ENCODE peak calls at places on chromosome 19, in five cellular contexts. G is IMR-90, R is neuronal stem cell, V is mesendoderm, W is mesenchymal stem cell. Z is an unnamed sample.

GRCh38 chr19:12639901-12640613 is 26.5 kb downstream of the MAN2B1 start:
- DNase-seq in G (peak; percentile 77), R (peak; percentile 57), V (peak; percentile 91), W (peak; percentile 84), Z (peak; percentile 92)

GRCh38 chr19:41352609-41353465 is 885 bp downstream of the TGFB1 start:
- DNase-seq in G (peak; percentile 44), R (no peak), V (peak; percentile 70), W (peak; percentile 73), Z (peak; percentile 73)

GRCh38 chr19:5567360-5567970 is at the start of gene TINCR:
- DNase-seq in G (no peak), R (no peak), V (peak; percentile 50), W (no peak), Z (peak; percentile 71)

GRCh38 chr19:15123900-15124299 is 16.7 kb downstream of the SYDE1 start:
- DNase-seq in G (no peak), R (no peak), V (no peak), W (no peak), Z (no peak)

GRCh38 chr19:8111376-8111775 is 38.0 kb downstream of the FBN3 start:
- DNase-seq in G (no peak), R (no peak), V (no peak), W (no peak), Z (no peak)

GRCh38 chr19:30448386-30449130 is 76.4 kb downstream of the ZNF536 start:
- DNase-seq in G (no peak), R (no peak), V (no peak), W (no peak), Z (no peak)

GRCh38 chr19:30520735-30521479 is 148.7 kb downstream of the ZNF536 start:
- DNase-seq in G (no peak), R (no peak), V (no peak), W (no peak), Z (no peak)

GRCh38 chr19:2027361-2027760 is 11.8 kb upstream of the BTBD2 start:
- DNase-seq in G (peak; percentile 69), R (no peak), V (no peak), W (peak; percentile 29), Z (no peak)

GRCh38 chr19:18257503-18258470 is 16.5 kb downstream of the IQCN start:
- DNase-seq in G (no peak), R (no peak), V (no peak), W (peak; percentile 31), Z (no peak)

GRCh38 chr19:54478677-54479266 is 5.7 kb upstream of the CDC42EP5 start:
- DNase-seq in G (peak; percentile 49), R (peak; percentile 83), V (peak; percentile 85), W (peak; percentile 73), Z (peak; percentile 80)

GRCh38 chr19:16222806-16223205 is 25.1 kb downstream of the AP1M1 start:
- DNase-seq in G (peak; percentile 57), R (no peak), V (no peak), W (peak; percentile 32), Z (no peak)

GRCh38 chr19:20271215-20271926 is 104.4 kb downstream of the ZNF486 start:
- DNase-seq in G (no peak), R (no peak), V (no peak), W (no peak), Z (no peak)

GRCh38 chr19:10137751-10138682 is 18.3 kb upstream of the EIF3G start:
- DNase-seq in G (no peak), R (no peak), V (no peak), W (no peak), Z (no peak)

GRCh38 chr19:35755550-35756371 is 1.1 kb downstream of the HSPB6 start:
- DNase-seq in G (peak; percentile 55), R (no peak), V (no peak), W (peak; percentile 46), Z (peak; percentile 39)

GRCh38 chr19:10565567-10566407 is at the start of gene KRI1:
- DNase-seq in G (peak; percentile 95), R (peak; percentile 97), V (peak; percentile 96), W (peak; percentile 97), Z (peak; percentile 97)

GRCh38 chr19:45791744-45792481 is 732 bp downstream of the DMWD start:
- DNase-seq in G (no peak), R (no peak), V (no peak), W (no peak), Z (no peak)

GRCh38 chr19:29528350-29528945 is 2.7 kb downstream of the VSTM2B start:
- DNase-seq in G (peak; percentile 58), R (peak; percentile 81), V (peak; percentile 91), W (peak; percentile 41), Z (peak; percentile 87)

GRCh38 chr19:30226464-30227070 is 145.6 kb upstream of the ZNF536 start:
- DNase-seq in G (no peak), R (no peak), V (peak; percentile 38), W (no peak), Z (no peak)

GRCh38 chr19:38693380-38694223 is 46.2 kb downstream of the ACTN4 start:
- DNase-seq in G (peak; percentile 63), R (peak; percentile 89), V (peak; percentile 94), W (peak; percentile 84), Z (peak; percentile 78)

GRCh38 chr19:47495478-47496372 is 11.7 kb upstream of the KPTN start:
- DNase-seq in G (no peak), R (no peak), V (no peak), W (no peak), Z (no peak)

GRCh38 chr19:13881692-13882418 is 4.9 kb downstream of the NANOS3 start:
- DNase-seq in G (peak; percentile 39), R (no peak), V (peak; percentile 54), W (peak; percentile 34), Z (no peak)

GRCh38 chr19:21593934-21594844 is 88.8 kb downstream of the ZNF429 start:
- DNase-seq in G (no peak), R (no peak), V (no peak), W (no peak), Z (no peak)

GRCh38 chr19:10430505-10431253 is 10.3 kb downstream of the PDE4A start:
- DNase-seq in G (peak; percentile 37), R (no peak), V (no peak), W (peak; percentile 53), Z (no peak)

GRCh38 chr19:50497030-50497420 is 14.0 kb downstream of the JOSD2 start:
- DNase-seq in G (no peak), R (no peak), V (no peak), W (no peak), Z (no peak)

GRCh38 chr19:6026390-6026897 is 48.5 kb upstream of the RANBP3 start:
- DNase-seq in G (no peak), R (no peak), V (no peak), W (no peak), Z (peak; percentile 18)

GRCh38 chr19:54418030-54418929 is 3.0 kb downstream of the TTYH1 start:
- DNase-seq in G (peak; percentile 19), R (no peak), V (peak; percentile 43), W (peak; percentile 38), Z (no peak)

GRCh38 chr19:44548736-44549135 is 19.3 kb upstream of the CEACAM20 start:
- DNase-seq in G (peak; percentile 51), R (no peak), V (no peak), W (peak; percentile 3), Z (no peak)

GRCh38 chr19:46080561-46080960 is 39.8 kb upstream of the IGFL4 start:
- DNase-seq in G (peak; percentile 92), R (no peak), V (no peak), W (peak; percentile 87), Z (no peak)

GRCh38 chr19:16368385-16369305 is 44.0 kb downstream of the KLF2 start:
- DNase-seq in G (no peak), R (no peak), V (no peak), W (no peak), Z (no peak)

GRCh38 chr19:37077615-37077928 is 661 bp upstream of the ZNF420 start:
- DNase-seq in G (peak; percentile 11), R (peak; percentile 1), V (no peak), W (no peak), Z (no peak)

DNA sequence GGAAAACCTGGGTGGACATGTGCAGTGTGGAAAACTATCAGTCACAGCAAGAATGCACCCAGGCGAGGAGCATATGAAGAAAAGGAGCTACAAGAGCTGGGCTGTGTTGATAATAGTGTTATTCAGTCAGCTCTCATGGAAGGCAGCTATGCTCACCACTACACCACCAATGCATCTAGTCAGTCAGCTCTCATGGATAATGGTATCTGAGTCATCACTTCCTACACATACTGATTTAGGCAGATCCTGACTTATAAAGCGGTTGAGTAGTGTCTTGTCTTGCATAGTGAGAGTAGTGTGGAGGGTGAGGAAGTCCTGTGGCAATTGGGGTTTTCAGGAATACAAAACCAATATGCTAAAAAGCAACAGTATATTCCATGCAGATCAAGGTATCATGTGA is 9.1 kb upstream of the ZNF160 start:
- DNase-seq in G (peak; percentile 59), R (no peak), V (no peak), W (no peak), Z (no peak)
- H3K23ac ChIP-seq in G (no peak overlapping the region), R (no peak overlapping the region), V (no peak overlapping the region), W (no peak overlapping the region), Z (no peak overlapping the region)

GRCh38 chr19:806815-807421 is 9.7 kb downstream of the PTBP1 start:
- DNase-seq in G (no peak), R (no peak), V (no peak), W (no peak), Z (no peak)

GRCh38 chr19:805161-805561 is 7.9 kb downstream of the PTBP1 start:
- DNase-seq in G (no peak), R (no peak), V (no peak), W (no peak), Z (no peak)

GRCh38 chr19:808176-808741 is 11.0 kb downstream of the PTBP1 start:
- DNase-seq in G (no peak), R (no peak), V (no peak), W (no peak), Z (no peak)

GRCh38 chr19:805600-806550 is 8.6 kb downstream of the PTBP1 start:
- DNase-seq in G (no peak), R (no peak), V (no peak), W (no peak), Z (no peak)

GRCh38 chr19:807627-808175 is 10.4 kb downstream of the PTBP1 start:
- DNase-seq in G (no peak), R (no peak), V (no peak), W (no peak), Z (no peak)
- H3K23ac ChIP-seq in G (no peak overlapping the region), R (no peak overlapping the region), V (no peak overlapping the region), W (no peak overlapping the region), Z (no peak overlapping the region)

GRCh38 chr19:57351867-57352266 is 796 bp downstream of the ZNF304 start:
- DNase-seq in G (peak; percentile 4), R (no peak), V (peak; percentile 14), W (peak; percentile 43), Z (no peak)
- H3K23ac ChIP-seq in G (peak overlapping the region; percentile 88), R (peak overlapping the region; percentile 38), V (no peak overlapping the region), W (peak overlapping the region; percentile 78), Z (no peak overlapping the region)

GRCh38 chr19:33484226-33484774 is 37.3 kb downstream of the PEPD start:
- DNase-seq in G (no peak), R (no peak), V (no peak), W (no peak), Z (no peak)
- H3K23ac ChIP-seq in G (no peak overlapping the region), R (peak overlapping the region; percentile 26), V (no peak overlapping the region), W (no peak overlapping the region), Z (no peak overlapping the region)